ENCODE peak calls at places on chromosome 15, in ten cellular contexts. K is CD8-positive, alpha-beta T cell; M is heart left ventricle; W is IMR-90; S is HFF-Myc; N is mucosa of descending colon; D is fibroblast of mammary gland; O is HL-60; B is neural progenitor cell; Q is PC-3. J is an unnamed sample.

GRCh38 chr15:72117448-72117697 is 577 bp downstream of the MYO9A start:
- DNase-seq in K (peak), M (peak), W (peak), S (no peak), N (peak), D (peak), O (peak), B (peak), Q (peak), J (no peak)

GRCh38 chr15:47409038-47409437 is 308.3 kb upstream of the SEMA6D start:
- DNase-seq in K (no peak), M (no peak), W (no peak), S (no peak), N (no peak), D (peak), O (no peak), B (no peak), Q (no peak), J (no peak)

GRCh38 chr15:69393831-69394491 is 20.2 kb upstream of the KIF23 start:
- DNase-seq in K (no peak), M (no peak), W (no peak), S (no peak), N (no peak), D (no peak), O (no peak), B (no peak), Q (peak), J (no peak)

GRCh38 chr15:95857124-95857757 is 473.3 kb upstream of the NR2F2 start:
- DNase-seq in K (no peak), M (no peak), W (peak), S (peak), N (no peak), D (peak), O (no peak), B (no peak), Q (peak), J (no peak)

GRCh38 chr15:63600001-63600645 is 2.9 kb downstream of the FBXL22 start:
- DNase-seq in K (no peak), M (no peak), W (no peak), S (no peak), N (no peak), D (no peak), O (peak), B (peak), Q (peak), J (no peak)

GRCh38 chr15:89406756-89407650 is 72.4 kb upstream of the POLG start:
- DNase-seq in K (no peak), M (no peak), W (no peak), S (no peak), N (no peak), D (no peak), O (peak), B (peak), Q (no peak), J (no peak)

GRCh38 chr15:69146724-69147435 is 13.6 kb upstream of the GLCE start:
- DNase-seq in K (no peak), M (no peak), W (no peak), S (no peak), N (no peak), D (no peak), O (no peak), B (no peak), Q (no peak), J (no peak)

GRCh38 chr15:90780916-90781315 is 63.8 kb downstream of the BLM start:
- DNase-seq in K (no peak), M (no peak), W (no peak), S (no peak), N (no peak), D (no peak), O (peak), B (no peak), Q (no peak), J (no peak)

GRCh38 chr15:78049691-78050440 is 27.6 kb downstream of the TBC1D2B start:
- DNase-seq in K (no peak), M (no peak), W (peak), S (no peak), N (no peak), D (peak), O (peak), B (no peak), Q (peak), J (no peak)

GRCh38 chr15:35705885-35706590 is 160.1 kb upstream of the DPH6 start:
- DNase-seq in K (no peak), M (peak), W (peak), S (no peak), N (no peak), D (peak), O (no peak), B (no peak), Q (no peak), J (no peak)

GRCh38 chr15:50077242-50077641 is 41.8 kb downstream of the ATP8B4 start:
- DNase-seq in K (no peak), M (no peak), W (no peak), S (no peak), N (no peak), D (no peak), O (no peak), B (no peak), Q (no peak), J (no peak)

GRCh38 chr15:59371458-59372351 is 966 bp downstream of the MYO1E start:
- DNase-seq in K (no peak), M (peak), W (no peak), S (no peak), N (peak), D (no peak), O (no peak), B (peak), Q (peak), J (no peak)

GRCh38 chr15:25933456-25934158 is 70.5 kb upstream of the ATP10A start:
- DNase-seq in K (peak), M (peak), W (peak), S (peak), N (peak), D (peak), O (peak), B (peak), Q (peak), J (no peak)

GRCh38 chr15:74937226-74937601 is 659 bp downstream of the COX5A start:
- DNase-seq in K (no peak), M (no peak), W (no peak), S (no peak), N (no peak), D (no peak), O (peak), B (no peak), Q (no peak), J (no peak)

GRCh38 chr15:65856821-65857455 is 12.4 kb upstream of the RAB11A start:
- DNase-seq in K (peak), M (peak), W (peak), S (no peak), N (peak), D (peak), O (peak), B (peak), Q (peak), J (no peak)

GRCh38 chr15:71713191-71713798 is 97.1 kb upstream of the NR2E3 start:
- DNase-seq in K (no peak), M (no peak), W (no peak), S (no peak), N (no peak), D (peak), O (no peak), B (peak), Q (no peak), J (no peak)

GRCh38 chr15:45180648-45181436 is 6.9 kb downstream of the SHF start:
- DNase-seq in K (no peak), M (no peak), W (no peak), S (no peak), N (peak), D (no peak), O (no peak), B (no peak), Q (no peak), J (no peak)

GRCh38 chr15:94584833-94585244 is 353.5 kb downstream of the MCTP2 start:
- DNase-seq in K (no peak), M (no peak), W (no peak), S (no peak), N (no peak), D (no peak), O (peak), B (no peak), Q (no peak), J (no peak)

GRCh38 chr15:39919740-39920509 is at the start of gene GPR176:
- DNase-seq in K (peak), M (peak), W (peak), S (no peak), N (peak), D (peak), O (peak), B (peak), Q (peak), J (no peak)

GRCh38 chr15:47568030-47568429 is 149.3 kb upstream of the SEMA6D start:
- DNase-seq in K (no peak), M (no peak), W (no peak), S (no peak), N (no peak), D (no peak), O (no peak), B (no peak), Q (no peak), J (no peak)

GRCh38 chr15:26974120-26974780 is 3.3 kb downstream of the GABRG3 start:
- DNase-seq in K (no peak), M (no peak), W (peak), S (no peak), N (no peak), D (peak), O (no peak), B (peak), Q (peak), J (no peak)

GRCh38 chr15:43293402-43293801 is 26.7 kb upstream of the TGM5 start:
- DNase-seq in K (no peak), M (no peak), W (no peak), S (no peak), N (no peak), D (no peak), O (no peak), B (peak), Q (no peak), J (no peak)

GRCh38 chr15:48052871-48053383 is 67.9 kb upstream of the SLC24A5 start:
- DNase-seq in K (no peak), M (no peak), W (no peak), S (no peak), N (no peak), D (peak), O (no peak), B (no peak), Q (peak), J (no peak)

GRCh38 chr15:69987492-69988482 is 109.9 kb downstream of the TLE3 start:
- DNase-seq in K (no peak), M (no peak), W (no peak), S (no peak), N (no peak), D (no peak), O (no peak), B (no peak), Q (peak), J (no peak)

GRCh38 chr15:59262316-59262715 is 55.7 kb downstream of the LDHAL6B start:
- DNase-seq in K (no peak), M (no peak), W (no peak), S (no peak), N (no peak), D (no peak), O (no peak), B (no peak), Q (no peak), J (no peak)

GRCh38 chr15:101277038-101277822 is at the start of gene SELENOS:
- DNase-seq in K (peak), M (peak), W (peak), S (peak), N (peak), D (peak), O (peak), B (peak), Q (peak), J (no peak)

GRCh38 chr15:50260969-50261496 is 4.5 kb downstream of the HDC start:
- DNase-seq in K (no peak), M (no peak), W (no peak), S (no peak), N (no peak), D (no peak), O (no peak), B (no peak), Q (no peak), J (no peak)

GRCh38 chr15:91061997-91062396 is 38.1 kb upstream of the SV2B start:
- DNase-seq in K (no peak), M (no peak), W (no peak), S (no peak), N (no peak), D (no peak), O (no peak), B (peak), Q (no peak), J (no peak)

GRCh38 chr15:80990955-80991354 is 1.3 kb upstream of the MESD start:
- DNase-seq in K (no peak), M (no peak), W (no peak), S (no peak), N (no peak), D (peak), O (no peak), B (no peak), Q (no peak), J (no peak)

GRCh38 chr15:91936182-91936775 is 82.8 kb downstream of the SLCO3A1 start:
- DNase-seq in K (no peak), M (no peak), W (peak), S (no peak), N (no peak), D (no peak), O (no peak), B (no peak), Q (no peak), J (no peak)

GRCh38 chr15:54119056-54119455 is 140.8 kb downstream of the UNC13C start:
- DNase-seq in K (no peak), M (no peak), W (no peak), S (no peak), N (no peak), D (no peak), O (peak), B (no peak), Q (no peak), J (no peak)

GRCh38 chr15:73578036-73578435 is 55.2 kb downstream of the NPTN start:
- DNase-seq in K (no peak), M (no peak), W (no peak), S (no peak), N (no peak), D (no peak), O (no peak), B (no peak), Q (no peak), J (no peak)

GRCh38 chr15:79431636-79432344 is at the start of gene MINAR1:
- DNase-seq in K (no peak), M (peak), W (peak), S (no peak), N (peak), D (peak), O (peak), B (peak), Q (peak), J (no peak)

GRCh38 chr15:25862087-25862468 is 1.0 kb downstream of the ATP10A start:
- DNase-seq in K (no peak), M (no peak), W (peak), S (no peak), N (no peak), D (no peak), O (no peak), B (no peak), Q (no peak), J (no peak)

GRCh38 chr15:65638681-65639089 is 16.9 kb downstream of the SLC24A1 start:
- DNase-seq in K (no peak), M (no peak), W (peak), S (peak), N (no peak), D (peak), O (peak), B (peak), Q (peak), J (peak)

GRCh38 chr15:81285461-81285860 is 38.5 kb downstream of the STARD5 start:
- DNase-seq in K (no peak), M (no peak), W (no peak), S (no peak), N (no peak), D (no peak), O (no peak), B (no peak), Q (no peak), J (no peak)

GRCh38 chr15:57684491-57685184 is 21.9 kb upstream of the POLR2M start:
- DNase-seq in K (no peak), M (no peak), W (no peak), S (no peak), N (no peak), D (no peak), O (no peak), B (no peak), Q (no peak), J (no peak)

GRCh38 chr15:50315814-50316630 is 39.0 kb downstream of the GABPB1 start:
- DNase-seq in K (no peak), M (no peak), W (peak), S (peak), N (no peak), D (peak), O (no peak), B (peak), Q (peak), J (peak)

GRCh38 chr15:69576948-69577351 is 124.3 kb downstream of the RPLP1 start:
- DNase-seq in K (no peak), M (no peak), W (no peak), S (no peak), N (peak), D (no peak), O (no peak), B (no peak), Q (peak), J (no peak)

DNA sequence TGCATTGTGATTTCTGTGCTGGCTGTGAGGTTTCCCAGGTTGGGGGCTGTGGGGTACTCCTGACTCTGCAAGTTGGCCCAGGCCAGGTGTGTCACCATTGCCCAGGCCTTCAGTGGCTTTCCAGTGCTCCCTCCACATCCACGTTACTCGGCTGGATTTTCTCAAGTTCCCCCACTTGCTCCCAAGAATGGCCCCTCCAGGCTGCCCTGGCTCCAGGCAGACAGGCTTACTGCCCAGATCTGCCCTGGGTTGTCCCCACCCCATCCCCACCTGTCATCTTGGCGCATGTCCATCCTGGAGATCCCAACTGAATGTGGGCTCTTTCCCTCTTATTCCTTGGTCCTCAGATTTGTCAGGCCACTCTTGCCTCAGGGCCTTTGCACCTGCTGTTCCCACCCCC is 3.6 kb downstream of the APBA2 start:
- DNase-seq in K (no peak), M (no peak), W (no peak), S (no peak), N (no peak), D (no peak), O (no peak), B (no peak), Q (no peak), J (no peak)
- H3K4me3 ChIP-seq in K (peak), M (no peak), W (no peak), S (no peak), N (no peak), D (no peak), O (no peak), B (no peak), Q (no peak), J (no peak)

GRCh38 chr15:68053701-68053996 is 466 bp upstream of the PIAS1 start:
- DNase-seq in K (no peak), M (no peak), W (no peak), S (no peak), N (no peak), D (no peak), O (no peak), B (no peak), Q (no peak), J (no peak)

GRCh38 chr15:68052431-68052830 is 1.7 kb upstream of the PIAS1 start:
- DNase-seq in K (no peak), M (no peak), W (peak), S (no peak), N (no peak), D (no peak), O (no peak), B (no peak), Q (peak), J (no peak)

GRCh38 chr15:68053997-68054657 is at the start of gene PIAS1:
- DNase-seq in K (peak), M (peak), W (peak), S (peak), N (peak), D (peak), O (peak), B (peak), Q (peak), J (peak)

GRCh38 chr15:68051907-68052306 is 2.2 kb upstream of the PIAS1 start:
- DNase-seq in K (no peak), M (no peak), W (no peak), S (no peak), N (no peak), D (no peak), O (no peak), B (no peak), Q (no peak), J (no peak)

GRCh38 chr15:68053001-68053400 is 1.1 kb upstream of the PIAS1 start:
- DNase-seq in K (no peak), M (no peak), W (no peak), S (no peak), N (no peak), D (no peak), O (no peak), B (peak), Q (no peak), J (no peak)
- H3K4me3 ChIP-seq in K (no peak), M (no peak), W (no peak), S (no peak), N (no peak), D (no peak), O (no peak), B (no peak), Q (no peak), J (no peak)

GRCh38 chr15:88393719-88394519 is 73.3 kb downstream of the MRPL46 start:
- DNase-seq in K (no peak), M (no peak), W (no peak), S (no peak), N (no peak), D (no peak), O (no peak), B (no peak), Q (no peak), J (no peak)

GRCh38 chr15:88396382-88396781 is 70.8 kb downstream of the MRPL46 start:
- DNase-seq in K (no peak), M (no peak), W (no peak), S (no peak), N (no peak), D (no peak), O (no peak), B (peak), Q (no peak), J (no peak)

GRCh38 chr15:88394553-88395159 is 72.5 kb downstream of the MRPL46 start:
- DNase-seq in K (no peak), M (no peak), W (no peak), S (no peak), N (no peak), D (no peak), O (no peak), B (no peak), Q (no peak), J (no peak)

GRCh38 chr15:88397506-88397905 is 69.7 kb downstream of the MRPL46 start:
- DNase-seq in K (no peak), M (no peak), W (no peak), S (no peak), N (no peak), D (no peak), O (no peak), B (no peak), Q (no peak), J (no peak)

GRCh38 chr15:88395241-88395640 is 71.9 kb downstream of the MRPL46 start:
- DNase-seq in K (no peak), M (no peak), W (no peak), S (no peak), N (no peak), D (no peak), O (no peak), B (no peak), Q (no peak), J (no peak)
- H3K4me3 ChIP-seq in K (no peak), M (no peak), W (no peak), S (no peak), N (no peak), D (no peak), O (no peak), B (no peak), Q (no peak), J (no peak)

GRCh38 chr15:76996526-76997401 is 1.8 kb downstream of the PSTPIP1 start:
- DNase-seq in K (no peak), M (no peak), W (peak), S (no peak), N (no peak), D (peak), O (peak), B (no peak), Q (peak), J (no peak)
- H3K4me3 ChIP-seq in K (peak), M (no peak), W (no peak), S (no peak), N (no peak), D (no peak), O (peak), B (no peak), Q (no peak), J (no peak)

GRCh38 chr15:31392761-31393401 is 66.2 kb downstream of the KLF13 start:
- DNase-seq in K (no peak), M (no peak), W (no peak), S (no peak), N (peak), D (no peak), O (no peak), B (peak), Q (no peak), J (no peak)
- H3K4me3 ChIP-seq in K (peak), M (peak), W (no peak), S (peak), N (peak), D (peak), O (peak), B (peak), Q (no peak), J (no peak)

J was measured in SK-N-MC.